ENCODE peak calls at places on chromosomes 13 and 19, in eight cellular contexts. N is heart right ventricle, L is upper lobe of right lung, O is PC-3, H is tibial nerve, M is right lobe of liver, F is transverse colon, U is Panc1. V is an unnamed sample.

GRCh38 chr13:113849981-113850721 is 13.7 kb downstream of the GAS6 start:
- DNase-seq in N (no peak), H (no peak), M (no peak), U (no peak), F (no peak), O (no peak), L (no peak), V (no peak)

GRCh38 chr19:3522421-3523360 is 16.3 kb upstream of the TEKTIP1 start:
- DNase-seq in U (no peak), H (no peak), N (no peak), F (no peak), L (peak; percentile 58), O (no peak), M (no peak), V (no peak)

GRCh38 chr13:79374578-79374977 is 31.5 kb downstream of the RBM26 start:
- DNase-seq in N (no peak), U (no peak), F (no peak), H (no peak), L (no peak), O (no peak), M (no peak), V (no peak)

GRCh38 chr13:33536639-33537425 is 251.3 kb upstream of the STARD13 start:
- DNase-seq in L (no peak), F (no peak), N (no peak), H (no peak), U (no peak), M (no peak), O (peak; percentile 88), V (no peak)

GRCh38 chr19:56333506-56333905 is 18.9 kb upstream of the ZSCAN5A start:
- DNase-seq in N (no peak), H (peak; percentile 71), F (peak; percentile 54), U (no peak), O (peak; percentile 87), M (no peak), L (no peak), V (peak; percentile 75)

GRCh38 chr13:24220086-24220703 is 59.7 kb downstream of the SPATA13 start:
- DNase-seq in F (peak; percentile 59), M (no peak), L (no peak), H (peak; percentile 83), N (no peak), O (peak; percentile 88), U (peak; percentile 50), V (peak; percentile 77)

GRCh38 chr19:18205180-18205915 is 1.5 kb upstream of the RAB3A start:
- DNase-seq in L (peak; percentile 87), H (peak; percentile 82), U (no peak), O (peak; percentile 50), F (peak; percentile 82), M (peak; percentile 78), N (peak; percentile 83), V (peak; percentile 74)

GRCh38 chr19:57552432-57552831 is 7.2 kb downstream of the ZNF550 start:
- DNase-seq in H (no peak), N (no peak), M (no peak), L (no peak), U (no peak), F (no peak), O (no peak), V (no peak)

GRCh38 chr13:87087741-87088140 is 583.4 kb upstream of the SLITRK5 start:
- DNase-seq in U (no peak), N (no peak), H (no peak), M (no peak), F (no peak), L (no peak), O (no peak), V (no peak)

GRCh38 chr19:14614099-14614412 is 31.2 kb downstream of the CLEC17A start:
- DNase-seq in L (peak; percentile 73), F (no peak), O (no peak), M (no peak), U (no peak), H (no peak), N (no peak), V (peak; percentile 57)
- H3K4me1 ChIP-seq in L (no peaks in the 10 kb centered on the region), F (no peaks in the 10 kb centered on the region), O (no peaks in the 10 kb centered on the region), M (no peaks in the 10 kb centered on the region), U (no peaks in the 10 kb centered on the region), H (no peaks in the 10 kb centered on the region), N (no peaks in the 10 kb centered on the region), V (no peaks in the 10 kb centered on the region)

GRCh38 chr19:32357720-32358119 is 12.3 kb downstream of the ZNF507 start:
- DNase-seq in H (no peak), F (no peak), L (no peak), N (no peak), O (peak; percentile 36), M (no peak), U (no peak), V (no peak)
- TF ChIP-seq CTCF in H (no peak), F (no peak), L (no peak), N (no peak), O (peak; percentile 64), M (peak; percentile 9), U (peak; percentile 46), V (peak; percentile 10)

DNA sequence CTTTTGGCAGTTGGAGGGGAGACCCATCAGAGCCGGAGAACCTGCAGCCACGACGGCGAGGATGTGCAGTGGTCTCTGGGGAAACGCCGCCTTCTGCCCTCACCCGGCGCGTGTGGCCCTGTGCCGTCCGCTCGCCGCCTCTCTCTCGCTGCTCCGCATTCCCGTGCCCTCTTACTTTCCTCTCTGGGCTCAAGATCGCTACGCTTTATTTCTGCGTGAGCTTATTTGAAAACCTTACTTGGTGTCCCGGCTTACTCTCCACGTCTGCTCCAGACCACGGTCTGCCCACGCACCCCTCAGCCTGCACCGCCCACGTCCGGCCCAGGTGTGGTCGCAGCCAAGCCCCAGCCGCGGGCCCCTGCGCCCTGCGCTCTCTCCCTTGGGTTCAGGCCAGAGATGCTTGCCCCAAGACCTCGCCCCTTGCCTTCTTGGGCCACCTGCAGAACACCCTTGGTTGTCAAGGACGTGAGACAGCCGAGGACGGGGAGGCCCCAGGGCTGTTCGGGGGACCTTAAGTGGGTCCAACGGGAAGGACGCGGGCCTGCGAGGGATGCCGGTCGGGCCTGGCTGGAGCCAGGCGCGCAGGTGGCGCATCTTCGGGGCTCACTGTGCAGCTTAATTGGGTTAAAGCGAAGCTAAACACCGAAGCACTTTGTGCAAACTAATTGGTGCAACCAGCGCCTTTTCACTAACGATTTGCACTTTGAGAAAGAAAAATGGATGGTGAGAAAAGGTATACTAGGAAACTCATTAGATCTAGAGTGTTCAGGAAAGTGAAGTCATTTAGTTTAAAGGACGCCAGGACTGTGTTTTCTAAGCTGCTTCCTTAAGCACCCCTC is 2.1 kb upstream of the MAB21L1 start:
- DNase-seq in O (no peak), U (no peak), L (no peak), F (no peak), H (no peak), N (no peak), M (peak; percentile 40), V (no peak)
- H3K27ac ChIP-seq in O (no peak overlapping the region), U (no peak overlapping the region), L (no peak overlapping the region), F (no peak overlapping the region), H (no peak overlapping the region), N (no peak overlapping the region), M (no peak overlapping the region), V (no peak overlapping the region)

DNA sequence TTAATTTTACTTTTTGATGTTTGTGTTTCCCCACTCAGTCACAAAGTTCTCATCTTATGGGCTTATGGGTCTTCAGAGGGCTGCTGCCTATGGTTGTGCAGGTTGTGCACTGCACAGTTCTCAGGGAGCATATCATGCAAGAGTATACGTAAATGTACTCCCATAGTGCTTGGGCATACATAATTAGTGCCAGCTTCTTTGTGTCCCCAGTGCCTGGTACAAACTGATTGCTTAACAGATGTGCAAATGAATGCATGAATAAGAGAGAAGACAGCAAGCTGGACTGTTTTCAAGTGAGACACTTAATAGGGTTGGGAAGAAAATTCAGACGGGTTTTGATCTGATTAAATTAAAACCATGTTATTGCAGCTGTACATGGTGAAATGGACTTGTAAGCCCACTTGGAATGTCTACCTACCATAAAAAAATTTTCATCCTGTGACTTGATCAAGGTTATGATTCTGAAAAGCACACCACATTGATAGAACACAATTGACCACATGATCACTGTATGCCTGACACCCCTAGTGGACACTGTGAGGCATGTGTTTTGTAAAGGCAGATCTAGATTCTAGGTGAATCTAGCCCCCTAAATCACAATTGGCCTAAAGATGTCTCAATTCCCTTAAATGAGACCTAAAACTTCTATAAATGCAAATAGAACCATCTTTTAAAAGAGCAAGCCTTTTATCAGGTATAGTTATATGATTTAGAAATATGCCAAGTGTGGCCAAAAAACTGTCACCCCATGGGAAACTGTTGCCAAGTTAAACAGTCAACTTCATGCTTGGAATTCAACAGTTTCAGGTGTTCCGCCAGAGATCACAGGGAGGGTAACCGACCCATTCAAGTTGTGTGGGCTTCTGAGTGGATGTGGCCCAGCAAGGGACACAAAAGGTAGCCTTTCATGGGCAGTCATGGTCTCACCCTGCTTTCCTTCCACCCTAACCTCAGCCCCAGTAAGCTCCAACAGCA is 27.9 kb downstream of the FAM124A start:
- DNase-seq in H (no peak), F (no peak), M (no peak), L (no peak), N (no peak), O (no peak), U (no peak), V (no peak)
- H3K4me1 ChIP-seq in H (peaks cover 29% of the 10 kb centered on the region), F (no peaks in the 10 kb centered on the region), M (no peaks in the 10 kb centered on the region), L (no peaks in the 10 kb centered on the region), N (peaks cover 10% of the 10 kb centered on the region), O (peaks cover 13% of the 10 kb centered on the region), U (no peaks in the 10 kb centered on the region), V (no peaks in the 10 kb centered on the region)

DNA sequence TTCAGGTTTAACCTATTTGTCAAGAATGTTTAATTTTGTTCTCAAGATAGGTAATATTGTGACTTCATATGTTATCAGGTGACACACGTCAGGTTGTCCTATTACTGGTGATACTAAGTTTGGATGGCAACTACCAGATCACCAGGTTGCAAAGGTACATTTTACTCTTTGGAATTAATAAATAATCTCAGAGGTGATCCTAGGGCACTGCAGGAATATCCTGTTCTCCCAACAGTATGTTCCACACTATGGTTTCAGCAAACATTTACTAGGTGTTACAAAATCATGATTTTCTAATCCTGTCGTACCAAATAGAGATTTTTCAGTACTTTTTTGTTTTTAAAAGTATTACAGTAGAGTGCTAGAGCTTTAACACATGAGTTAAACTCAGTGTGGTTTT is 29.3 kb upstream of the MYCBP2 start:
- DNase-seq in O (no peak), L (no peak), H (no peak), F (no peak), M (no peak), U (no peak), N (no peak), V (no peak)
- TF ChIP-seq CTCF in O (no peak), L (no peak), H (no peak), F (no peak), M (no peak), U (no peak), N (no peak), V (no peak)

GRCh38 chr13:44364601-44365000 is 9.0 kb upstream of the SERP2 start:
- DNase-seq in H (no peak), O (peak; percentile 91), U (no peak), N (no peak), F (no peak), L (no peak), M (no peak), V (no peak)

GRCh38 chr13:44364019-44364418 is 9.6 kb upstream of the SERP2 start:
- DNase-seq in F (no peak), L (no peak), U (no peak), H (no peak), N (no peak), M (no peak), O (no peak), V (no peak)

GRCh38 chr13:44368062-44368591 is 5.5 kb upstream of the SERP2 start:
- DNase-seq in U (no peak), F (no peak), H (no peak), M (no peak), L (no peak), N (no peak), O (no peak), V (no peak)

GRCh38 chr13:44365008-44365407 is 8.6 kb upstream of the SERP2 start:
- DNase-seq in M (no peak), F (no peak), N (no peak), H (no peak), L (no peak), O (no peak), U (no peak), V (no peak)

GRCh38 chr13:44365899-44366298 is 7.7 kb upstream of the SERP2 start:
- DNase-seq in M (no peak), L (no peak), U (no peak), N (no peak), H (no peak), F (no peak), O (no peak), V (no peak)
- H3K27ac ChIP-seq in M (no peak overlapping the region), L (no peak overlapping the region), U (no peak overlapping the region), N (no peak overlapping the region), H (no peak overlapping the region), F (peak overlapping the region; percentile 82), O (peak overlapping the region; percentile 95), V (no peak overlapping the region)

V was measured in Peyer's patch.